ENCODE peak calls at places on chromosomes 13 and 19, in eight cellular contexts. H is osteocyte, U is SK-N-SH, P is ovary, S is mucosa of descending colon, Y is right lobe of liver, W is foreskin fibroblast, B is astrocyte of the cerebellum. A is an unnamed sample.

GRCh38 chr13:113075711-113076110 is 29.9 kb upstream of the F7 start:
- DNase-seq in H (no peak), U (no peak), P (no peak), S (no peak), Y (no peak), W (no peak), B (no peak), A (no peak)

GRCh38 chr13:49213997-49214916 is 5.9 kb upstream of the MLNR start:
- DNase-seq in H (no peak), U (no peak), P (no peak), S (no peak), Y (no peak), W (no peak), B (no peak), A (no peak)

GRCh38 chr13:97855570-97855970 is 97.9 kb upstream of the IPO5 start:
- DNase-seq in H (no peak), U (peak), P (no peak), S (no peak), Y (peak), W (peak), B (peak), A (peak)

GRCh38 chr19:54418030-54418929 is 3.0 kb downstream of the TTYH1 start:
- DNase-seq in H (no peak), U (no peak), P (no peak), S (no peak), Y (no peak), W (peak), B (no peak), A (no peak)

GRCh38 chr13:102311433-102311796 is 90.4 kb downstream of the FGF14 start:
- DNase-seq in H (no peak), U (no peak), P (no peak), S (no peak), Y (no peak), W (no peak), B (no peak), A (no peak)

GRCh38 chr19:3782330-3782729 is 3.9 kb downstream of the MATK start:
- DNase-seq in H (no peak), U (no peak), P (no peak), S (no peak), Y (no peak), W (no peak), B (no peak), A (no peak)

GRCh38 chr19:40512473-40513344 is 45.9 kb downstream of the SPTBN4 start:
- DNase-seq in H (no peak), U (peak), P (peak), S (no peak), Y (no peak), W (no peak), B (no peak), A (no peak)

GRCh38 chr13:77503398-77503797 is 32.1 kb upstream of the SCEL start:
- DNase-seq in H (no peak), U (no peak), P (no peak), S (no peak), Y (no peak), W (no peak), B (no peak), A (no peak)

GRCh38 chr19:1261512-1261862 is 7.6 kb upstream of the CIRBP start:
- DNase-seq in H (no peak), U (no peak), P (peak), S (peak), Y (no peak), W (no peak), B (no peak), A (no peak)

GRCh38 chr19:8451885-8452284 is 7.1 kb downstream of the HNRNPM start:
- DNase-seq in H (no peak), U (no peak), P (no peak), S (no peak), Y (no peak), W (peak), B (peak), A (peak)

GRCh38 chr19:55255618-55256423 is 3.0 kb downstream of the PPP6R1 start:
- DNase-seq in H (no peak), U (no peak), P (no peak), S (peak), Y (no peak), W (no peak), B (no peak), A (no peak)

GRCh38 chr19:3184847-3185481 is 766 bp upstream of the NCLN start:
- DNase-seq in H (no peak), U (peak), P (peak), S (no peak), Y (peak), W (peak), B (peak), A (peak)

GRCh38 chr13:43357435-43358065 is 334.2 kb downstream of the DNAJC15 start:
- DNase-seq in H (no peak), U (no peak), P (peak), S (no peak), Y (no peak), W (no peak), B (no peak), A (no peak)

GRCh38 chr19:29884466-29884865 is 57.6 kb upstream of the URI1 start:
- DNase-seq in H (no peak), U (no peak), P (peak), S (no peak), Y (no peak), W (no peak), B (no peak), A (no peak)

GRCh38 chr19:1945899-1946298 is 4.9 kb downstream of the CSNK1G2 start:
- DNase-seq in H (peak), U (peak), P (peak), S (peak), Y (no peak), W (no peak), B (no peak), A (peak)

GRCh38 chr19:56146904-56147303 is 5.8 kb downstream of the ZNF444 start:
- DNase-seq in H (no peak), U (no peak), P (no peak), S (no peak), Y (no peak), W (no peak), B (no peak), A (no peak)

GRCh38 chr13:103539721-103540120 is 473.5 kb upstream of the SLC10A2 start:
- DNase-seq in H (no peak), U (no peak), P (no peak), S (no peak), Y (no peak), W (no peak), B (no peak), A (no peak)

GRCh38 chr19:49338691-49339363 is 3.6 kb downstream of the CD37 start:
- DNase-seq in H (no peak), U (peak), P (peak), S (peak), Y (peak), W (no peak), B (no peak), A (peak)

GRCh38 chr19:4088065-4088679 is 21.5 kb upstream of the ZBTB7A start:
- DNase-seq in H (peak), U (no peak), P (no peak), S (no peak), Y (no peak), W (no peak), B (no peak), A (no peak)

GRCh38 chr13:50275392-50276063 is 260.3 kb downstream of the KCNRG start:
- DNase-seq in H (no peak), U (no peak), P (no peak), S (no peak), Y (no peak), W (no peak), B (no peak), A (no peak)

GRCh38 chr13:98585398-98585754 is 8.5 kb upstream of the STK24 start:
- DNase-seq in H (no peak), U (no peak), P (no peak), S (peak), Y (no peak), W (no peak), B (no peak), A (no peak)

GRCh38 chr13:68358218-68358817 is 1128.2 kb upstream of the PCDH9 start:
- DNase-seq in H (no peak), U (no peak), P (no peak), S (no peak), Y (no peak), W (no peak), B (no peak), A (no peak)

GRCh38 chr13:33937373-33938087 is 119.6 kb downstream of the RFC3 start:
- DNase-seq in H (no peak), U (no peak), P (no peak), S (no peak), Y (no peak), W (no peak), B (no peak), A (no peak)

DNA sequence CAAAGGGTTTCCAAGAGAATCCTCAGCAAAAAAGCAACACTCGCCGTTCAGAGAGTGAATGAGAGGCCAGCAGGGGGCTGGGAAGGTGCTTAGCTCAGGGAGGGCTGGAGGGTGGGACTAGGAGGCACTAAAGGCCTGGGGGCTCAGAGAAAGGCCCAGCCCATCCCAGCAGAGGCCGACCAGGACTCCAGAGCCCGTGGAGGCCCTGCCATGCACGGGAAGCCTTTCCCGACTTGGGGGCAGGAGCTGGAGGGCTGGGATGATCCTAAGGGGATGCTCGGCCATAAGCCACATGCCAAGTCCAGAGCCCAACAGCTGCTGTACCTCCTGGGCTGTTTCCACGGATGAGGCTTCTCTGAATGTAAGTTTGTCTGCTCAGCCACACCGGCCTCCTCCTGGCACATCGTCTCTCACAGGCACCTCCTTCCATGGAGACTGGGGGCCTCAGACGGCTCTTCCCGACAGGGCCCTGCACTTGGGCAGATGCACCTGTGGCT is 19.5 kb downstream of the RASA3 start:
- DNase-seq in H (no peak), U (no peak), P (peak), S (peak), Y (peak), W (no peak), B (no peak), A (no peak)
- TF ChIP-seq CTCF in H (peak), U (no peak), P (no peak), S (no peak), Y (no peak), W (no peak), B (peak), A (no peak)

DNA sequence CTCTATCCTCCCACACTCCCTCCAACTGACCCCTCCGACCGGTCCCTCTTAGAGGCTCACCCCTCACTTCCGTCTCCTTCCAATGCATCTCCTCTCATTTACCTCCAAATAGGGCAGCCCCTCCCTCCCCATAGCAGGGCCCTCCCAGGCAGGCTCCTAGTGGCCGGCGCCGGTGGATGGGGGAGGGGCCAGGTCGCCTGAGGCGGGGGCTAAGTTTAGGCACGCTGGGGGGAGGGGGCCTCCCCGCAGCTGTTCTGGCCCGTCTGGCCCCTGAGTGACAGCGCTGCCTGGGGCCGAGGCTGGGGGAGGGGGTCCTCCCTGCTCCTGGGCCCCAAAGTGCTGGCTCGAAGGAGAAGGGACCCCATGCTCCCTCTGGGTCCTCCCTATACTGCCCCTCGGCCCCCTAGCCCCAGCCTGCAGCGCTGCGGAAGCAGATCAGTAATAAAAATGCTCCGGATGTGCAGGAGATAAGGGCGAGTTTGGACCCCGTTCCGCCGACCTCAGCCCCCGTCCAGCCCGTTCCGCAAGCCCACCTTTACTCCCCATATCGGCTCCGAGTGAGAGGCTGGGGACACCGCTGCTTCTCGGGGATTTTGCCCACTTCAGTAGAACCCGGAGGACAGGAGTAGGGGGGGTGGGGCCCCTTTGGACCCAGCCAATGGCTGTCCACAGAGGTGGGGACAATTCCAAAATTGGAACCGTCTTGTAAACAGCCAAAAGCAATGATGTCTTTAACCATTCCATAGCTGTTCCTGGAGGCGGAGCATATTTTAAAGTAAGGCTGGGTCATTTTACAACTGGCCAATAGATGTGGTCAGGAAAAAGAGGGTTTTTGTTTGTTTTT is 4.0 kb downstream of the RTN2 start:
- DNase-seq in H (no peak), U (peak), P (no peak), S (peak), Y (no peak), W (peak), B (no peak), A (no peak)
- TF ChIP-seq CTCF in H (no peak), U (no peak), P (no peak), S (no peak), Y (no peak), W (no peak), B (no peak), A (no peak)

DNA sequence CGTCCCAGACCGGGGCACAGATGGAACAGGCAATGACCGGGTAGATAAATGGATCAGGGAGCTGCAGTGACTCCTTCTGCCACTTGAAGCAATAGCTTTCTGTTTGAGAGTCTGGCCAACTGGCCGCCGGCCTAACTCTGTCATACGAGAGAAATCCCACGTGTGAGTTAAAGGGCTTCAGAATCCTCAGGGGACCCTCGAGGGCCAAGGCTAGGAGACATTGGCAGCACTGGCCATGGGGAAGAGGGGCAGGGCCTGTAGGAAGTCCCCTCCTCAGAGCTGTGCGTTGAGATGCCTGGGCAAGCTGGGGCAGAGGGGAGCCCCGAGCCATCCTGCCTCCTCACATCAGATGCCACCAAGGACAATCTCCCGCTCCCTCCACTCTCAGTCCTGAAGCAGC is 51.6 kb downstream of the KLF2 start:
- DNase-seq in H (no peak), U (no peak), P (peak), S (peak), Y (no peak), W (no peak), B (no peak), A (no peak)
- TF ChIP-seq CTCF in H (no peak), U (no peak), P (no peak), S (no peak), Y (no peak), W (no peak), B (no peak), A (no peak)

DNA sequence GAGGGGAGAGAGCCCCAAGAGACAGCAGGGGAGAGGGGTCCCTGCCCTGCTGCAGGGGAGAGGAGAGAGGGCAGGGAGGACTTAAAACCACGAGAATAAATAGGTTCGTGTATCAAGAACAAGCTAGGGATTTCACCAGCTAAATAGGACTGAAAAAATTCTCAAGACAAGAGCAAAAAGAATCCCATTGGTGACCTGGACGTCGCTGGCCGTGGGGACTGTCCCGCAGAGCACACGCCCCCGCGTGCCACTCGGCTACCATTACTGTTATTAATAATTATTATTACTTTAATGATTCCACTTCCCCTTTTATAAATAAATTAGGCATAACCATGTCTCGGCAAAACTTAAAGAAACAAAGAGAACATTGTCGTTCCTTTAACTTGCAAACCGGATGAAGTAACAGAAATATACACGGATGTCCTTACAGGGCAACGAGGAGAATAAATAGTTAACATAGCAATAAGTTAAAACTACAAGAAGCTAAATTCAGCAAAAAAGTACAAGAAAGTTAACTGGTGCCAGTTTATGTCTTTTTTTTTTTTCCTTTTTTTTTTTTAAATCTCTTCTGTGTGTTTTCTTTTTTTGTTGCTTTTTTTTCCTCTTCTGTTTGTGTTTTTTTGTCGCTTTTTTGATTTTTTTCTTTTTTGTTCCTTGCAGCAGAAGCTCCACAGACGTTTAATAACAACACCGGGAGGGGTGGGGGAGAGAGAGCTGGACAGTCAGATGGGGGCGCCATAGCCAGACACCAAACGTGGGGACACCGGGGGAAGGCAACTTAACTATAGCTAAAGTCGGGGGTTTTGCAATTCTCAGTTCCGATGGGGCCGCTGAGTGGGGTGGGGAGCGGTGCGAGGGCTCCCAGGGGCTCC is 16.7 kb downstream of the PRKCSH start:
- DNase-seq in H (no peak), U (peak), P (no peak), S (no peak), Y (no peak), W (no peak), B (no peak), A (no peak)
- TF ChIP-seq CTCF in H (no peak), U (peak), P (no peak), S (no peak), Y (no peak), W (no peak), B (peak), A (no peak)

GRCh38 chr19:42560731-42561130 is 32.5 kb upstream of the CEACAM1 start:
- DNase-seq in H (no peak), U (no peak), P (no peak), S (no peak), Y (no peak), W (no peak), B (no peak), A (no peak)

GRCh38 chr19:42555801-42556200 is 27.5 kb upstream of the CEACAM1 start:
- DNase-seq in H (peak), U (no peak), P (no peak), S (no peak), Y (no peak), W (no peak), B (no peak), A (no peak)

GRCh38 chr19:42563352-42564210 is 31.1 kb downstream of the CEACAM8 start:
- DNase-seq in H (no peak), U (peak), P (no peak), S (no peak), Y (no peak), W (peak), B (peak), A (peak)

DNA sequence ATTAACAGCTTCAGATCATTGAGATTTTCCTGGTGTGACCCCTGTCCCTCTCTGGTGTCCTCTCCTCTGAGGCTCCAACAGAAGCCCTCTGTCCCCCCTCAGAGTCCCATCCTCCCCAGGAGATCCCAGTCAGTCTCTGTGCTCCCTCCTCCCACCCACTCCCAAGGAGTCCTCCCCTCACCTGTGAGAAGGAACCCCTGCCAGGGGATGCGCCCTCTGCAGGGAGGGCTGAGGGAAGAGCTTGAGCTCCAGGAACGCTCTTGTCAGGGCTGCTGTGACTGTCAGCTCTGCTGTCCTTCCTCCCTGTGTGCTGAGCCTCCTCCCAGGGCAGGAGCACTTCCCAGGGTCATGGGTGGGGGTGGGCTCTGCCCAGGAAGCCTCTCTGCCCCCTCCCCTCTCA is 33.2 kb downstream of the CEACAM8 start:
- DNase-seq in H (no peak), U (no peak), P (no peak), S (no peak), Y (no peak), W (no peak), B (no peak), A (no peak)
- TF ChIP-seq CTCF in H (no peak), U (no peak), P (no peak), S (no peak), Y (no peak), W (no peak), B (no peak), A (no peak)

GRCh38 chr19:9850235-9850959 is 15.3 kb downstream of the PIN1 start:
- DNase-seq in H (no peak), U (no peak), P (no peak), S (no peak), Y (no peak), W (no peak), B (no peak), A (no peak)

GRCh38 chr19:9849786-9850185 is 14.7 kb downstream of the PIN1 start:
- DNase-seq in H (no peak), U (no peak), P (no peak), S (no peak), Y (no peak), W (no peak), B (no peak), A (no peak)

GRCh38 chr19:9848060-9848459 is 12.9 kb downstream of the PIN1 start:
- DNase-seq in H (no peak), U (peak), P (no peak), S (no peak), Y (no peak), W (no peak), B (no peak), A (no peak)

GRCh38 chr19:9848761-9849160 is 13.6 kb downstream of the PIN1 start:
- DNase-seq in H (no peak), U (no peak), P (no peak), S (no peak), Y (no peak), W (no peak), B (no peak), A (no peak)

DNA sequence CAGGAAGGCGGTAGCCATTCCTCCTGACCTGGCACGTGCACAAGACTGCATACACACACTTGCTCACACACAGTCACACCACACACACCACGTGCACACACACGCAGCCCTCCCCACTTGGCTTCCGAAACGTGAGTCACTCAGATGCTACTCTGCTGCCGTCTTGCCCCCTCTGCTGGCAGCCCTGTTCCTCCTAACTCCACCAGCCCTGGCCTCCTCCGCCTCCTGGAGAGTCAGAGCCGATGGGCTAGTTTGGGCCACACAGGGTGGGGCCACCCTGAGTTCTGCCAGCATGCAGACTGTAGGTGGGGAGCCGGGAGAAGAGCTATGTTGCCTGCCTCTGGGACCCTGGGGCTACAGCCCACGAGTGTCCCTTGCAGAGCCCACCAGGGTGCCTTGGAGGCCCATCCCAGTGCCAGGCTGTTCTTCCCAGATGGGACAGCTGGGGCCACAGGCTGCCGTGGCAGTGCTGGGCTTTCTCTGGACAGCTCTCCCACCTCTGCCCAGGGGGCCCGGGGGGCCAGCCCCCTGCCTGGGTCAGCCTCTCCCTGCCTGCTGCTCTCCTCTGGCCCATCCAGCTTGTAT is 12.1 kb downstream of the PIN1 start:
- DNase-seq in H (peak), U (peak), P (peak), S (no peak), Y (no peak), W (peak), B (peak), A (peak)
- TF ChIP-seq CTCF in H (peak), U (peak), P (no peak), S (no peak), Y (peak), W (peak), B (peak), A (no peak)

A was measured in RWPE1.